ENCODE peak calls at places on chromosomes 13 and 19, in ten cellular contexts. Y is ovary; M is RKO; V is iris pigment epithelial cell; U is fibroblast of the conjunctiva; P is EH; F is stimulated activated naive B cell treated with anti-CD40 and anti-IgM and Interleukin-4, amounts not matched to agents 10 μg/mL and 1 μg/mL and 100 μg/mL, for 72 hours; I is AG04450; L is substantia nigra; R is effector memory CD4-positive, alpha-beta T cell. G is an unnamed sample.

GRCh38 chr13:43614063-43614462 is 172.7 kb downstream of the ENOX1 start:
- DNase-seq in F (no peak), M (no peak), P (no peak), U (no peak), V (no peak), R (no peak), Y (no peak), L (no peak), I (no peak), G (no peak)

GRCh38 chr13:44758595-44759221 is 182.6 kb upstream of the TSC22D1 start:
- DNase-seq in F (no peak), L (no peak), Y (no peak), V (peak; percentile 99), P (peak; percentile 93), M (peak; percentile 95), U (peak; percentile 52), I (peak; percentile 87), R (no peak), G (no peak)

GRCh38 chr19:3683405-3683865 is 16.8 kb downstream of the PIP5K1C start:
- DNase-seq in R (no peak), Y (peak; percentile 42), U (no peak), P (peak; percentile 92), L (no peak), M (no peak), I (no peak), V (peak; percentile 88), F (no peak), G (no peak)

GRCh38 chr19:18232540-18233223 is 6.4 kb upstream of the PDE4C start:
- DNase-seq in L (no peak), U (no peak), V (no peak), F (no peak), R (no peak), M (no peak), Y (no peak), P (no peak), I (no peak), G (peak; percentile 57)

GRCh38 chr19:22617614-22618325 is 16.4 kb upstream of the ZNF492 start:
- DNase-seq in U (no peak), R (no peak), L (no peak), V (no peak), Y (peak; percentile 85), P (no peak), F (no peak), M (no peak), I (no peak), G (no peak)

GRCh38 chr19:30240904-30241695 is 131.1 kb upstream of the ZNF536 start:
- DNase-seq in U (no peak), Y (no peak), V (no peak), L (no peak), F (no peak), I (no peak), R (no peak), M (no peak), P (no peak), G (no peak)

GRCh38 chr19:42301646-42302204 is at the start of gene PRR19:
- DNase-seq in I (no peak), V (no peak), M (peak; percentile 46), Y (no peak), P (peak; percentile 32), R (no peak), L (no peak), F (no peak), U (no peak), G (no peak)

GRCh38 chr19:4338441-4339350 is at the start of gene STAP2:
- DNase-seq in P (no peak), R (no peak), Y (peak; percentile 45), F (no peak), I (no peak), L (no peak), V (peak; percentile 17), U (no peak), M (no peak), G (no peak)

GRCh38 chr13:87537946-87538345 is 133.2 kb upstream of the SLITRK5 start:
- DNase-seq in R (no peak), V (no peak), F (no peak), L (no peak), M (no peak), Y (no peak), U (no peak), I (no peak), P (no peak), G (no peak)

GRCh38 chr13:100542546-100543156 is 45.9 kb downstream of the GGACT start:
- DNase-seq in M (peak; percentile 55), P (peak; percentile 47), L (no peak), U (peak; percentile 38), R (no peak), Y (no peak), I (no peak), F (no peak), V (peak; percentile 66), G (peak; percentile 64)

GRCh38 chr19:6034512-6034911 is 56.6 kb upstream of the RANBP3 start:
- DNase-seq in L (no peak), P (no peak), F (no peak), Y (no peak), M (no peak), I (no peak), R (no peak), U (no peak), V (no peak), G (no peak)

GRCh38 chr13:50529154-50529882 is 314.2 kb downstream of the DLEU7 start:
- DNase-seq in L (no peak), I (peak; percentile 72), V (peak; percentile 82), M (no peak), U (peak; percentile 62), P (peak; percentile 28), Y (peak; percentile 83), F (no peak), R (no peak), G (peak; percentile 26)

GRCh38 chr13:110913322-110913721 is 1.5 kb downstream of the ANKRD10 start:
- DNase-seq in R (no peak), L (no peak), U (no peak), F (no peak), V (no peak), M (no peak), I (no peak), Y (no peak), P (no peak), G (no peak)

GRCh38 chr19:40976134-40976533 is 14.9 kb upstream of the CYP2B6 start:
- DNase-seq in V (no peak), U (no peak), Y (no peak), M (no peak), R (no peak), F (no peak), I (no peak), P (no peak), L (no peak), G (no peak)

GRCh38 chr13:33560722-33561121 is 257.2 kb upstream of the RFC3 start:
- DNase-seq in V (no peak), U (no peak), L (no peak), R (no peak), M (no peak), F (no peak), P (no peak), I (no peak), Y (no peak), G (no peak)

GRCh38 chr13:44303681-44304432 is 69.8 kb upstream of the SERP2 start:
- DNase-seq in F (no peak), P (no peak), U (no peak), V (no peak), I (no peak), R (no peak), Y (peak; percentile 63), L (no peak), M (no peak), G (no peak)

GRCh38 chr19:18007939-18008673 is at the start of gene ARRDC2:
- DNase-seq in P (peak; percentile 91), F (peak; percentile 80), M (no peak), L (peak; percentile 92), U (peak; percentile 80), V (peak; percentile 92), I (peak; percentile 77), Y (peak; percentile 89), R (peak; percentile 84), G (no peak)

GRCh38 chr13:26618726-26619125 is 61.2 kb downstream of the WASF3 start:
- DNase-seq in M (no peak), I (no peak), F (no peak), L (no peak), P (no peak), U (no peak), R (no peak), V (no peak), Y (no peak), G (no peak)

GRCh38 chr13:111881700-111882099 is 185.2 kb upstream of the SOX1 start:
- DNase-seq in L (no peak), U (no peak), Y (no peak), R (no peak), F (no peak), V (no peak), P (no peak), I (no peak), M (no peak), G (no peak)

GRCh38 chr13:20375871-20376270 is 143.8 kb upstream of the GJB6 start:
- DNase-seq in R (no peak), Y (no peak), I (no peak), L (no peak), U (no peak), P (no peak), V (no peak), F (no peak), M (no peak), G (no peak)

GRCh38 chr13:34303346-34303745 is 485.4 kb downstream of the RFC3 start:
- DNase-seq in I (no peak), P (no peak), V (no peak), M (no peak), R (no peak), U (no peak), L (no peak), Y (no peak), F (no peak), G (no peak)

GRCh38 chr13:51737609-51738008 is 66.4 kb downstream of the DHRS12 start:
- DNase-seq in L (no peak), P (no peak), Y (no peak), M (no peak), R (no peak), I (no peak), V (no peak), U (no peak), F (no peak), G (no peak)

GRCh38 chr13:43865892-43866291 is 13.6 kb downstream of the CCDC122 start:
- DNase-seq in Y (no peak), L (no peak), F (no peak), V (peak; percentile 79), M (peak; percentile 84), P (peak; percentile 75), I (peak; percentile 39), U (peak; percentile 55), R (no peak), G (no peak)

GRCh38 chr13:91328726-91329125 is 18.8 kb upstream of the MIR17HG start:
- DNase-seq in L (no peak), F (no peak), U (no peak), V (no peak), I (no peak), M (no peak), Y (no peak), R (no peak), P (no peak), G (no peak)

GRCh38 chr19:46753420-46754155 is 7.3 kb upstream of the STRN4 start:
- DNase-seq in U (no peak), R (peak; percentile 55), M (peak; percentile 39), Y (peak; percentile 62), V (no peak), P (peak; percentile 52), F (peak; percentile 38), I (no peak), L (no peak), G (peak; percentile 91)

GRCh38 chr19:49638360-49638759 is 1.6 kb downstream of the RRAS start:
- DNase-seq in F (no peak), Y (peak; percentile 53), R (no peak), L (no peak), I (no peak), M (no peak), V (peak; percentile 34), P (peak; percentile 53), U (no peak), G (no peak)

GRCh38 chr19:30428856-30429255 is 56.7 kb downstream of the ZNF536 start:
- DNase-seq in F (no peak), Y (no peak), M (no peak), V (no peak), L (no peak), P (no peak), U (no peak), R (no peak), I (no peak), G (no peak)

GRCh38 chr19:41398603-41399002 is 985 bp downstream of the BCKDHA start:
- DNase-seq in Y (no peak), F (no peak), M (no peak), L (no peak), R (no peak), V (no peak), P (no peak), U (no peak), I (no peak), G (no peak)